ENCODE peak calls at places on chromosomes 13 and 19, in eight cellular contexts. One of them, this sample, is unnamed.

GRCh38 chr19:45137179-45137761 is 23.5 kb downstream of the NKPD1 start:
- DNase-seq in thyroid gland: peak
- DNase-seq in PC-3: no peak
- DNase-seq in endothelial cell of umbilical vein: no peak
- DNase-seq in cardiac muscle cell: no peak
- DNase-seq in CD8-positive, alpha-beta T cell: no peak
- DNase-seq in breast epithelium: no peak
- DNase-seq in thoracic aorta: no peak
- DNase-seq in this sample: no peak

GRCh38 chr19:3061214-3062161 is 807 bp downstream of the TLE5 start:
- DNase-seq in thyroid gland: peak
- DNase-seq in PC-3: no peak
- DNase-seq in endothelial cell of umbilical vein: no peak
- DNase-seq in cardiac muscle cell: peak
- DNase-seq in CD8-positive, alpha-beta T cell: peak
- DNase-seq in breast epithelium: no peak
- DNase-seq in thoracic aorta: no peak
- DNase-seq in this sample: no peak

GRCh38 chr13:70098669-70099068 is 9.0 kb upstream of the ATXN8OS start:
- DNase-seq in thyroid gland: no peak
- DNase-seq in PC-3: peak
- DNase-seq in endothelial cell of umbilical vein: peak
- DNase-seq in cardiac muscle cell: peak
- DNase-seq in CD8-positive, alpha-beta T cell: no peak
- DNase-seq in breast epithelium: no peak
- DNase-seq in thoracic aorta: no peak
- DNase-seq in this sample: no peak

GRCh38 chr13:99681695-99682094 is 180.4 kb downstream of the TM9SF2 start:
- DNase-seq in thyroid gland: no peak
- DNase-seq in PC-3: no peak
- DNase-seq in endothelial cell of umbilical vein: no peak
- DNase-seq in cardiac muscle cell: no peak
- DNase-seq in CD8-positive, alpha-beta T cell: no peak
- DNase-seq in breast epithelium: no peak
- DNase-seq in thoracic aorta: no peak
- DNase-seq in this sample: no peak

GRCh38 chr19:11381535-11382369 is 2.4 kb downstream of the EPOR start:
- DNase-seq in thyroid gland: peak
- DNase-seq in PC-3: peak
- DNase-seq in endothelial cell of umbilical vein: peak
- DNase-seq in cardiac muscle cell: peak
- DNase-seq in CD8-positive, alpha-beta T cell: peak
- DNase-seq in breast epithelium: no peak
- DNase-seq in thoracic aorta: no peak
- DNase-seq in this sample: peak

GRCh38 chr13:77390391-77390790 is 63.5 kb upstream of the MYCBP2 start:
- DNase-seq in thyroid gland: no peak
- DNase-seq in PC-3: no peak
- DNase-seq in endothelial cell of umbilical vein: no peak
- DNase-seq in cardiac muscle cell: no peak
- DNase-seq in CD8-positive, alpha-beta T cell: no peak
- DNase-seq in breast epithelium: no peak
- DNase-seq in thoracic aorta: no peak
- DNase-seq in this sample: no peak

GRCh38 chr13:31053098-31053497 is 108.6 kb downstream of the HSPH1 start:
- DNase-seq in thyroid gland: no peak
- DNase-seq in PC-3: peak
- DNase-seq in endothelial cell of umbilical vein: no peak
- DNase-seq in cardiac muscle cell: no peak
- DNase-seq in CD8-positive, alpha-beta T cell: no peak
- DNase-seq in breast epithelium: peak
- DNase-seq in thoracic aorta: no peak
- DNase-seq in this sample: no peak

GRCh38 chr13:74825170-74825948 is 656.6 kb downstream of the TBC1D4 start:
- DNase-seq in thyroid gland: no peak
- DNase-seq in PC-3: peak
- DNase-seq in endothelial cell of umbilical vein: peak
- DNase-seq in cardiac muscle cell: no peak
- DNase-seq in CD8-positive, alpha-beta T cell: no peak
- DNase-seq in breast epithelium: no peak
- DNase-seq in thoracic aorta: no peak
- DNase-seq in this sample: no peak

GRCh38 chr19:38370299-38370698 is 4.1 kb upstream of the PSMD8 start:
- DNase-seq in thyroid gland: no peak
- DNase-seq in PC-3: no peak
- DNase-seq in endothelial cell of umbilical vein: no peak
- DNase-seq in cardiac muscle cell: no peak
- DNase-seq in CD8-positive, alpha-beta T cell: no peak
- DNase-seq in breast epithelium: no peak
- DNase-seq in thoracic aorta: no peak
- DNase-seq in this sample: no peak

GRCh38 chr13:25231537-25231936 is 55.8 kb downstream of the MTMR6 start:
- DNase-seq in thyroid gland: no peak
- DNase-seq in PC-3: no peak
- DNase-seq in endothelial cell of umbilical vein: no peak
- DNase-seq in cardiac muscle cell: no peak
- DNase-seq in CD8-positive, alpha-beta T cell: no peak
- DNase-seq in breast epithelium: no peak
- DNase-seq in thoracic aorta: no peak
- DNase-seq in this sample: no peak

GRCh38 chr19:40300668-40301067 is 15.5 kb upstream of the AKT2 start:
- DNase-seq in thyroid gland: no peak
- DNase-seq in PC-3: no peak
- DNase-seq in endothelial cell of umbilical vein: no peak
- DNase-seq in cardiac muscle cell: no peak
- DNase-seq in CD8-positive, alpha-beta T cell: no peak
- DNase-seq in breast epithelium: no peak
- DNase-seq in thoracic aorta: no peak
- DNase-seq in this sample: no peak

GRCh38 chr19:12800873-12801465 is 631 bp downstream of the PRDX2 start:
- DNase-seq in thyroid gland: no peak
- DNase-seq in PC-3: peak
- DNase-seq in endothelial cell of umbilical vein: no peak
- DNase-seq in cardiac muscle cell: peak
- DNase-seq in CD8-positive, alpha-beta T cell: peak
- DNase-seq in breast epithelium: no peak
- DNase-seq in thoracic aorta: no peak
- DNase-seq in this sample: no peak
- H3K27ac ChIP-seq in thyroid gland: peak
- H3K27ac ChIP-seq in PC-3: no peak
- H3K27ac ChIP-seq in endothelial cell of umbilical vein: no peak
- H3K27ac ChIP-seq in cardiac muscle cell: peak
- H3K27ac ChIP-seq in CD8-positive, alpha-beta T cell: peak
- H3K27ac ChIP-seq in breast epithelium: peak
- H3K27ac ChIP-seq in thoracic aorta: peak
- H3K27ac ChIP-seq in this sample: peak

DNA sequence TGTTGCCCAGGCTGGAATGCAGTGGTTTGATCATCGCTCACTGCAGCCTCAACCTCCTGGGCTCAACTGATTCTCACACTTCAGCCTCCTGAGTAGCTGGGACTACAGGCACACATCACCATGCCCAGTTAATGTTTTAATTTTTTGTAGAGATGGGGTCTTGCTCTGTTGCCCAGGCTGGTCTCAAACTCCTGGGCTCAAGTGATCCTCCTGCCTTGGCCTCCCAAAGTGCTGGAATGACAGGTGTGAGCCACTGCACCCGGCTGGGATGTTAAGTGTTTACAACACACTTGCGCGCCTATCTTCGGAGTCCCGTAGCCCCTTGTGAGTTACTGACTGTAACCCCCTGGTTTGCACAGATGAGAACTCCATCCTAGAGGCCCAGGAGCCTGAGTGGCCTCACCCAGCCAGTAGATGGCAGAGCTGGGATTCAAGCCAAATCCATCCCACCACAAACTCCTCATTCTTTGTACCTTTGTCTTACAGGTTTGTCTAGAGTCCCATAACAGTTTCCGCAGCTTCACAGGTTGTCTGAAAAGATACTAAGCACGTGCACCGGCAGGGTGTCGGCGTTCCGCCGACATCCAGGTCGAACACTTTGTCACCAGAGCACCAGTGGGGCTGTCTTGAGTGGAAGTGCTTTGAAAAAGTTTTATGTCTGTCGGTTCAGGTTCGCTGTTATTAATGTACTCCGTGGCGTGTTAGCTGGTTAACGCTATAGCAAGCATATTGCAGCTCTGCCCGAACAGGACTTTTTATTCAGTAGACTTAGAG is 14.7 kb downstream of the MAG start:
- DNase-seq in thyroid gland: no peak
- DNase-seq in PC-3: peak
- DNase-seq in endothelial cell of umbilical vein: no peak
- DNase-seq in cardiac muscle cell: no peak
- DNase-seq in CD8-positive, alpha-beta T cell: no peak
- DNase-seq in breast epithelium: no peak
- DNase-seq in thoracic aorta: no peak
- DNase-seq in this sample: no peak
- TF ChIP-seq CTCF in thyroid gland: no peak
- TF ChIP-seq CTCF in PC-3: peak
- TF ChIP-seq CTCF in endothelial cell of umbilical vein: no peak
- TF ChIP-seq CTCF in cardiac muscle cell: peak
- TF ChIP-seq CTCF in CD8-positive, alpha-beta T cell: no peak
- TF ChIP-seq CTCF in breast epithelium: no peak
- TF ChIP-seq CTCF in thoracic aorta: no peak
- TF ChIP-seq CTCF in this sample: no peak

DNA sequence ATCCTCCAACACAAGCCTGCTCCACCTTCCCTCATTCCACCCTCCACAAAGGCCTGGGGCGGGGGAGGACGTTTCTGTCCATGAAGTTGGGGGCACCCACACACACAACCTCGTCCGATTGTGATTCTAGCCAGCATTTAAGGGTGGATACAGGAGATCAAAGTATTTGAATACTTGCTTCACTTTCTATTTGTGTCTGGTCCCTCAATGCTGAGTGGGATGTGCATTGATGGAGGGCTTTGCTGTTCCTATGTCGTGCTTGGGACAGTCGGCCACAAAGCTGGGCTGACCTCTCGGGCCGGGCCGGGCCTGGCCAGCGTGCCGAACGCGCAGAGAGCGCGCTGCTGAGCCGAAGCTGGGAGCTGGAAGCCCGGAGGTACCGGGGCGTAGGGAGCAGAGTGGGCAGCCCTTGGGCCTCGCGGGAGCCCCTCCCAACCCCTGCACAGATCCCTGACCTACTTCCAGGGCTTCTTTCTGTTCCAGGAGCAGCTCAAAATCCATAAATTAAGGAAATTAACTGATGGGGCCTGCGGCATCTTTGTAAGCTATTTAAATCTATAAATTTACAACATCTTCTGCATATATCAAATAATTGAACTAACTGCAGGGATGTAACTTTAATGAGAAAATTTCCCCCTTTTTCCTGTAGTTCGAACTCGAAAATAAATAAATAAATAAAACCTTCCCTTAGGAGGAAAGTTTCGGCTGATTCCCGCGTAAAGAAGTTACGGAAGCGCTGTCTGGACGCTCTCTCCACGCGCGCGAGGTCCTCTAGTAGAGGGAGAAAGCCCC is 1.9 kb upstream of the KCTD15 start:
- DNase-seq in thyroid gland: peak
- DNase-seq in PC-3: no peak
- DNase-seq in endothelial cell of umbilical vein: no peak
- DNase-seq in cardiac muscle cell: no peak
- DNase-seq in CD8-positive, alpha-beta T cell: no peak
- DNase-seq in breast epithelium: no peak
- DNase-seq in thoracic aorta: no peak
- DNase-seq in this sample: no peak
- H3K4me3 ChIP-seq in thyroid gland: peak
- H3K4me3 ChIP-seq in PC-3: peak
- H3K4me3 ChIP-seq in endothelial cell of umbilical vein: peak
- H3K4me3 ChIP-seq in cardiac muscle cell: peak
- H3K4me3 ChIP-seq in CD8-positive, alpha-beta T cell: no peak
- H3K4me3 ChIP-seq in breast epithelium: peak
- H3K4me3 ChIP-seq in thoracic aorta: peak
- H3K4me3 ChIP-seq in this sample: peak

DNA sequence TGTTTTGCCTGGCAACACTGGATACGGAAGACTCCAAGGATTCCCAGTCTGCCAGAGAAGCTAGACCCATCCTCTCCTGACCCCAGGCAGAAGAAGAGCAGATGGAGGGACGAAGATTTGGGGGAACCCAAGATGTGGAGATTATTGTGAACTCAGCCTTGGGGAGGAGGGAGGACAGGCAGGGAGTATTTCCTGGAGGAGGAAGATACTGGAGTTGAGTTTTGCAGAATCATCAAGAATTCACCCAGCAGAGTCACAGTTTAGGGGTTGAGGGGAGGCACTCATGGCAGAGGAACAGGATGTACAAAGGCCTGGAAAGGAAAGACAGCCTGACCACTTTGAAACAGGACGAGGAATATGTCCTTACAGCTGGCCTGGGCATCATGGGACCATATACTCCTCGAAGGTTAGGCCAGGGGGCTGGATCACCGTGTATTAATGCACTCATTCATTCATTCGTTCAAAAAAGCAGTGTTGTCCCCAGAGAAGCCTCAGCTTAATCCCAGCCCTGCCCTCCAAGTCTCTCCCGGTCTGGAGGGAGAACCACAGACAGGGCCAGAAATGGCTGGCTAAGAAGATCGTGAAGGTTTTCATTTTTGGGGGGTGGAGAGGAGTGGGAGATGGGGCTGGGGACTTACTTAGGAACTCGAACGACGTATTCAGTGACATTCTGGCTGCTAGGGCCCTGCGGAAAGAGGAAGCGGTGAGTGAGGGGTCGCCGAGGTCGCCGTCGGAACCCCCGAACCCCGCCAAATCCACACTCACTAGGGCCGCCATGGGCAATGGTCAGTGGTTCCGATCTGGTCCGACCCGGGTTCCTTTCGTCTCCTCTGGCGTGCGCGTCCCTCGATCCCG is 518 bp downstream of the GTF2F1 start:
- DNase-seq in thyroid gland: no peak
- DNase-seq in PC-3: no peak
- DNase-seq in endothelial cell of umbilical vein: no peak
- DNase-seq in cardiac muscle cell: no peak
- DNase-seq in CD8-positive, alpha-beta T cell: no peak
- DNase-seq in breast epithelium: no peak
- DNase-seq in thoracic aorta: no peak
- DNase-seq in this sample: no peak
- H3K27ac ChIP-seq in thyroid gland: peak
- H3K27ac ChIP-seq in PC-3: peak
- H3K27ac ChIP-seq in endothelial cell of umbilical vein: peak
- H3K27ac ChIP-seq in cardiac muscle cell: peak
- H3K27ac ChIP-seq in CD8-positive, alpha-beta T cell: peak
- H3K27ac ChIP-seq in breast epithelium: peak
- H3K27ac ChIP-seq in thoracic aorta: peak
- H3K27ac ChIP-seq in this sample: peak

GRCh38 chr13:49214917-49215376 is 5.2 kb upstream of the MLNR start:
- DNase-seq in thyroid gland: peak
- DNase-seq in PC-3: peak
- DNase-seq in endothelial cell of umbilical vein: no peak
- DNase-seq in cardiac muscle cell: no peak
- DNase-seq in CD8-positive, alpha-beta T cell: peak
- DNase-seq in breast epithelium: no peak
- DNase-seq in thoracic aorta: no peak
- DNase-seq in this sample: no peak
- TF ChIP-seq CTCF in thyroid gland: no peak
- TF ChIP-seq CTCF in PC-3: no peak
- TF ChIP-seq CTCF in endothelial cell of umbilical vein: no peak
- TF ChIP-seq CTCF in cardiac muscle cell: peak
- TF ChIP-seq CTCF in CD8-positive, alpha-beta T cell: peak
- TF ChIP-seq CTCF in breast epithelium: no peak
- TF ChIP-seq CTCF in thoracic aorta: no peak
- TF ChIP-seq CTCF in this sample: no peak

GRCh38 chr19:49816616-49817015 is 1.5 kb upstream of the MED25 start:
- DNase-seq in thyroid gland: no peak
- DNase-seq in PC-3: no peak
- DNase-seq in endothelial cell of umbilical vein: no peak
- DNase-seq in cardiac muscle cell: no peak
- DNase-seq in CD8-positive, alpha-beta T cell: no peak
- DNase-seq in breast epithelium: no peak
- DNase-seq in thoracic aorta: no peak
- DNase-seq in this sample: no peak
- H3K4me3 ChIP-seq in thyroid gland: no peak
- H3K4me3 ChIP-seq in PC-3: peak
- H3K4me3 ChIP-seq in endothelial cell of umbilical vein: no peak
- H3K4me3 ChIP-seq in cardiac muscle cell: no peak
- H3K4me3 ChIP-seq in CD8-positive, alpha-beta T cell: no peak
- H3K4me3 ChIP-seq in breast epithelium: peak
- H3K4me3 ChIP-seq in thoracic aorta: peak
- H3K4me3 ChIP-seq in this sample: peak